ENCODE peak calls at places on chromosome 4, in seven cellular contexts. M is prostate gland; W is memory B cell; O is NCI-H446; U is activated CD4-positive, alpha-beta T cell treated with anti-CD3 and anti-CD28 coated beads for 24 hours; D is NCI-H2227 treated with DMSO at 0.1 percent for 48 hours; C is RWPE1. E is an unnamed sample.

GRCh38 chr4:6208416-6208815 is 8.1 kb upstream of the JAKMIP1 start:
- DNase-seq in M (no peak), W (no peak), O (no peak), U (no peak), D (no peak), C (no peak), E (no peak)

GRCh38 chr4:117574085-117574484 is 460.2 kb upstream of the NDST3 start:
- DNase-seq in M (no peak), W (no peak), O (no peak), U (no peak), D (no peak), C (no peak), E (no peak)

GRCh38 chr4:140995058-140995457 is 138.2 kb downstream of the RNF150 start:
- DNase-seq in M (no peak), W (no peak), O (no peak), U (no peak), D (no peak), C (no peak), E (peak)

GRCh38 chr4:80321776-80322175 is 13.8 kb upstream of the CFAP299 start:
- DNase-seq in M (no peak), W (no peak), O (no peak), U (no peak), D (no peak), C (no peak), E (no peak)

GRCh38 chr4:129355529-129355928 is 259.6 kb downstream of the C4orf33 start:
- DNase-seq in M (no peak), W (no peak), O (no peak), U (no peak), D (peak), C (no peak), E (no peak)

GRCh38 chr4:7236847-7237246 is 44.5 kb downstream of the SORCS2 start:
- DNase-seq in M (no peak), W (no peak), O (no peak), U (no peak), D (no peak), C (no peak), E (no peak)

GRCh38 chr4:111535792-111536191 is 609.5 kb upstream of the FAM241A start:
- DNase-seq in M (no peak), W (no peak), O (no peak), U (no peak), D (no peak), C (no peak), E (no peak)

GRCh38 chr4:111839186-111839585 is 306.1 kb upstream of the FAM241A start:
- DNase-seq in M (no peak), W (no peak), O (no peak), U (no peak), D (no peak), C (no peak), E (no peak)

GRCh38 chr4:827209-828081 is 1.5 kb upstream of the CPLX1 start:
- DNase-seq in M (no peak), W (no peak), O (no peak), U (no peak), D (no peak), C (no peak), E (peak)

GRCh38 chr4:82639947-82640346 is 78.2 kb upstream of the TMEM150C start:
- DNase-seq in M (no peak), W (no peak), O (no peak), U (no peak), D (no peak), C (no peak), E (no peak)

GRCh38 chr4:69787879-69788278 is 27.5 kb upstream of the SULT1B1 start:
- DNase-seq in M (no peak), W (no peak), O (no peak), U (no peak), D (no peak), C (peak), E (no peak)

GRCh38 chr4:7068883-7069282 is 1.0 kb upstream of the GRPEL1 start:
- DNase-seq in M (no peak), W (no peak), O (no peak), U (no peak), D (no peak), C (no peak), E (no peak)

GRCh38 chr4:37936889-37937498 is 23.2 kb upstream of the PTTG2 start:
- DNase-seq in M (peak), W (no peak), O (no peak), U (no peak), D (no peak), C (no peak), E (no peak)

E was measured in body of pancreas.